ENCODE peak calls at places on chromosome 3, in eight cellular contexts. J is GM20000; I is stimulated activated CD4-positive, alpha-beta T cell treated with anti-CD3 and anti-CD28 coated beads, Interleukin-12 subunit alpha, Interleukin-12 subunit beta, amount 100 ng/mL, for 24 hours; Q is GF-D8; Z is GM23338; U is fibroblast of mammary gland; T is right atrium auricular region; M is cortex of kidney. H is an unnamed sample.

GRCh38 chr3:127183931-127184869 is 8.7 kb upstream of the PRR23E start:
- DNase-seq in T (no peak), J (no peak), M (no peak), Z (no peak), U (no peak), I (no peak), Q (no peak), H (no peak)

GRCh38 chr3:189132125-189132744 is 39.5 kb upstream of the TPRG1 start:
- DNase-seq in M (no peak), I (peak; percentile 65), Z (no peak), T (peak; percentile 77), J (peak; percentile 38), U (peak; percentile 90), Q (peak; percentile 14), H (peak; percentile 88)

GRCh38 chr3:52434080-52434479 is 10.8 kb downstream of the SEMA3G start:
- DNase-seq in T (no peak), I (no peak), M (no peak), Q (no peak), U (no peak), J (no peak), Z (no peak), H (no peak)

GRCh38 chr3:36804295-36805055 is 40.1 kb upstream of the DCLK3 start:
- DNase-seq in U (no peak), T (no peak), I (no peak), M (no peak), Z (peak; percentile 39), Q (no peak), J (no peak), H (no peak)

GRCh38 chr3:39990532-39990931 is 181.1 kb downstream of the MYRIP start:
- DNase-seq in T (no peak), I (peak; percentile 6), U (peak; percentile 73), J (peak; percentile 41), Z (peak; percentile 83), Q (no peak), M (no peak), H (peak; percentile 62)

GRCh38 chr3:135926664-135927063 is 38.9 kb upstream of the PPP2R3A start:
- DNase-seq in T (no peak), I (no peak), Q (no peak), U (no peak), J (no peak), Z (no peak), M (no peak), H (no peak)

GRCh38 chr3:176141837-176142236 is 1055.4 kb downstream of the TBL1XR1 start:
- DNase-seq in M (no peak), Q (no peak), U (no peak), J (no peak), I (no peak), Z (no peak), T (no peak), H (no peak)

GRCh38 chr3:174051191-174051590 is 653.6 kb downstream of the NLGN1 start:
- DNase-seq in T (no peak), U (no peak), Q (no peak), Z (peak; percentile 8), J (no peak), I (no peak), M (no peak), H (no peak)

GRCh38 chr3:190121061-190121765 is 516 bp upstream of the P3H2 start:
- DNase-seq in T (no peak), I (no peak), M (no peak), J (no peak), Z (no peak), U (no peak), Q (no peak), H (no peak)

GRCh38 chr3:4751057-4752051 is 227.9 kb upstream of the BHLHE40 start:
- DNase-seq in M (no peak), Z (no peak), J (peak; percentile 34), U (peak; percentile 87), I (no peak), Q (peak; percentile 91), T (no peak), H (peak; percentile 9)

GRCh38 chr3:191963182-191963581 is 502.2 kb downstream of the PYDC2 start:
- DNase-seq in Q (no peak), M (no peak), I (no peak), U (peak; percentile 25), J (no peak), T (no peak), Z (peak; percentile 66), H (peak; percentile 71)

GRCh38 chr3:61118830-61119229 is 132.4 kb downstream of the FHIT start:
- DNase-seq in J (no peak), I (no peak), Z (no peak), Q (no peak), M (no peak), U (no peak), T (no peak), H (no peak)

GRCh38 chr3:58899159-58899952 is 150.5 kb downstream of the CFAP20DC start:
- DNase-seq in Z (no peak), M (no peak), I (peak; percentile 20), U (peak; percentile 5), J (peak; percentile 40), Q (no peak), T (peak; percentile 69), H (no peak)

GRCh38 chr3:45783667-45784066 is 12.7 kb downstream of the SLC6A20 start:
- DNase-seq in J (no peak), M (no peak), T (peak; percentile 16), Z (peak; percentile 18), U (no peak), Q (no peak), I (no peak), H (no peak)

GRCh38 chr3:112354642-112355333 is 21.8 kb downstream of the CD200 start:
- DNase-seq in I (no peak), T (no peak), Q (no peak), J (no peak), M (no peak), Z (peak; percentile 76), U (no peak), H (no peak)

GRCh38 chr3:78050276-78051080 is 1010.6 kb downstream of the ROBO2 start:
- DNase-seq in M (no peak), Z (no peak), I (no peak), Q (no peak), J (no peak), U (no peak), T (no peak), H (no peak)

GRCh38 chr3:53201190-53201504 is 40.1 kb downstream of the PRKCD start:
- DNase-seq in U (no peak), Q (no peak), I (no peak), T (no peak), Z (no peak), M (no peak), J (no peak), H (no peak)

H was measured in LHCN-M2.